ENCODE peak calls at places on chromosome 9, in five cellular contexts. G, Q, L, D and F are unnamed samples.

GRCh38 chr9:110105107-110105506 is 102.9 kb downstream of the C9orf152 start:
- DNase-seq in Q (no peak), D (peak), L (no peak), G (no peak), F (no peak)

GRCh38 chr9:4496497-4496896 is 6.2 kb downstream of the SLC1A1 start:
- DNase-seq in L (no peak), Q (no peak), D (no peak), G (no peak), F (no peak)

GRCh38 chr9:77435688-77436087 is 212.4 kb downstream of the GNA14 start:
- DNase-seq in L (no peak), Q (no peak), G (no peak), D (peak), F (no peak)

GRCh38 chr9:112005939-112006338 is 109.3 kb downstream of the UGCG start:
- DNase-seq in L (no peak), Q (no peak), G (no peak), D (no peak), F (no peak)

GRCh38 chr9:137458194-137459146 is 664 bp downstream of the NSMF start:
- DNase-seq in L (no peak), Q (no peak), G (no peak), D (peak), F (no peak)

GRCh38 chr9:132582786-132583583 is 579 bp downstream of the BARHL1 start:
- DNase-seq in L (no peak), Q (no peak), G (no peak), D (no peak), F (no peak)

GRCh38 chr9:71783120-71783523 is 14.8 kb upstream of the CEMIP2 start:
- DNase-seq in D (no peak), G (peak), L (peak), Q (peak), F (peak)

GRCh38 chr9:38226491-38226951 is 157.5 kb upstream of the SHB start:
- DNase-seq in G (no peak), D (no peak), L (no peak), Q (peak), F (no peak)

GRCh38 chr9:15430920-15431844 is 8.5 kb downstream of the SNAPC3 start:
- DNase-seq in G (no peak), L (no peak), Q (no peak), D (peak), F (no peak)

GRCh38 chr9:37692622-37693221 is 42.0 kb downstream of the FRMPD1 start:
- DNase-seq in G (no peak), D (no peak), L (no peak), Q (no peak), F (no peak)

GRCh38 chr9:137313956-137314560 is 12.0 kb upstream of the NRARP start:
- DNase-seq in G (no peak), Q (no peak), L (no peak), D (no peak), F (no peak)

GRCh38 chr9:74517188-74517587 is 20.1 kb downstream of the RORB start:
- DNase-seq in G (no peak), Q (no peak), D (no peak), L (no peak), F (no peak)

GRCh38 chr9:113620377-113621161 is 157.0 kb downstream of the RGS3 start:
- DNase-seq in L (no peak), D (peak), G (no peak), Q (no peak), F (no peak)

GRCh38 chr9:34971146-34971811 is 13.2 kb downstream of the PHF24 start:
- DNase-seq in D (no peak), G (no peak), Q (no peak), L (no peak), F (no peak)

GRCh38 chr9:107119735-107120134 is 163.3 kb upstream of the RAD23B start:
- DNase-seq in D (no peak), G (no peak), Q (no peak), L (no peak), F (no peak)

GRCh38 chr9:128946945-128947422 is 419 bp downstream of the DOLK start:
- DNase-seq in G (no peak), Q (peak), L (no peak), D (peak), F (no peak)

GRCh38 chr9:137457406-137458193 is 1.5 kb downstream of the NSMF start:
- DNase-seq in D (no peak), G (no peak), L (no peak), Q (no peak), F (no peak)

GRCh38 chr9:109381011-109381729 is 60.3 kb upstream of the EPB41L4B start:
- DNase-seq in L (no peak), D (no peak), G (no peak), Q (peak), F (no peak)

GRCh38 chr9:38619556-38620447 is 594 bp downstream of the ANKRD18A start:
- DNase-seq in L (no peak), D (peak), G (no peak), Q (no peak), F (no peak)

GRCh38 chr9:132197315-132197714 is 35.5 kb downstream of the NTNG2 start:
- DNase-seq in Q (no peak), G (no peak), L (no peak), D (no peak), F (no peak)

GRCh38 chr9:134374301-134375010 is 48.2 kb downstream of the RXRA start:
- DNase-seq in Q (no peak), L (no peak), D (no peak), G (no peak), F (no peak)

GRCh38 chr9:109469646-109470358 is 28.3 kb downstream of the PTPN3 start:
- DNase-seq in Q (peak), D (peak), L (peak), G (peak), F (peak)

GRCh38 chr9:80968611-80969010 is 720.7 kb downstream of the TLE1 start:
- DNase-seq in L (no peak), D (peak), G (no peak), Q (no peak), F (no peak)

GRCh38 chr9:14750871-14751270 is 28.3 kb upstream of the CER1 start:
- DNase-seq in L (no peak), G (no peak), D (no peak), Q (no peak), F (no peak)

GRCh38 chr9:68802525-68803015 is 97.5 kb downstream of the PIP5K1B start:
- DNase-seq in Q (peak), G (no peak), L (no peak), D (no peak), F (no peak)

GRCh38 chr9:126342621-126343031 is 16.0 kb downstream of the MVB12B start:
- DNase-seq in L (no peak), G (no peak), Q (no peak), D (no peak), F (no peak)

GRCh38 chr9:136545065-136545965 is 533 bp downstream of the NOTCH1 start:
- DNase-seq in D (peak), Q (peak), L (no peak), G (peak), F (peak)

GRCh38 chr9:135474915-135475314 is 4.7 kb upstream of the PPP1R26 start:
- DNase-seq in Q (peak), G (no peak), D (peak), L (no peak), F (no peak)